ENCODE peak calls at places on chromosomes 6 and 20, in ten cellular contexts. One of them, this sample, is unnamed.

GRCh38 chr20:11296951-11297350 is 620.7 kb upstream of the BTBD3 start:
- DNase-seq in ovary: no peak
- DNase-seq in HCT116: no peak
- DNase-seq in A549: no peak
- DNase-seq in spleen: no peak
- DNase-seq in body of pancreas: no peak
- DNase-seq in lower leg skin: no peak
- DNase-seq in heart left ventricle: no peak
- DNase-seq in tibial nerve: no peak
- DNase-seq in uterus: no peak
- DNase-seq in this sample: no peak

GRCh38 chr20:2108987-2109386 is 7.4 kb downstream of the STK35 start:
- DNase-seq in ovary: no peak
- DNase-seq in HCT116: peak
- DNase-seq in A549: peak
- DNase-seq in spleen: no peak
- DNase-seq in body of pancreas: no peak
- DNase-seq in lower leg skin: no peak
- DNase-seq in heart left ventricle: no peak
- DNase-seq in tibial nerve: no peak
- DNase-seq in uterus: no peak
- DNase-seq in this sample: no peak

GRCh38 chr6:156741287-156742073 is 35.7 kb upstream of the ARID1B start:
- DNase-seq in ovary: no peak
- DNase-seq in HCT116: no peak
- DNase-seq in A549: no peak
- DNase-seq in spleen: no peak
- DNase-seq in body of pancreas: no peak
- DNase-seq in lower leg skin: no peak
- DNase-seq in heart left ventricle: no peak
- DNase-seq in tibial nerve: no peak
- DNase-seq in uterus: no peak
- DNase-seq in this sample: no peak

GRCh38 chr20:63639093-63639860 is 12.4 kb upstream of the GMEB2 start:
- DNase-seq in ovary: no peak
- DNase-seq in HCT116: no peak
- DNase-seq in A549: no peak
- DNase-seq in spleen: peak
- DNase-seq in body of pancreas: no peak
- DNase-seq in lower leg skin: no peak
- DNase-seq in heart left ventricle: peak
- DNase-seq in tibial nerve: no peak
- DNase-seq in uterus: no peak
- DNase-seq in this sample: peak

GRCh38 chr6:160027076-160027475 is 58.2 kb downstream of the IGF2R start:
- DNase-seq in ovary: no peak
- DNase-seq in HCT116: no peak
- DNase-seq in A549: no peak
- DNase-seq in spleen: no peak
- DNase-seq in body of pancreas: no peak
- DNase-seq in lower leg skin: no peak
- DNase-seq in heart left ventricle: no peak
- DNase-seq in tibial nerve: no peak
- DNase-seq in uterus: no peak
- DNase-seq in this sample: no peak

GRCh38 chr6:82371799-82372508 is 8.3 kb downstream of the TPBG start:
- DNase-seq in ovary: no peak
- DNase-seq in HCT116: no peak
- DNase-seq in A549: no peak
- DNase-seq in spleen: no peak
- DNase-seq in body of pancreas: no peak
- DNase-seq in lower leg skin: no peak
- DNase-seq in heart left ventricle: no peak
- DNase-seq in tibial nerve: no peak
- DNase-seq in uterus: no peak
- DNase-seq in this sample: no peak

GRCh38 chr6:121951077-121951476 is 448.4 kb upstream of the HSF2 start:
- DNase-seq in ovary: no peak
- DNase-seq in HCT116: no peak
- DNase-seq in A549: no peak
- DNase-seq in spleen: no peak
- DNase-seq in body of pancreas: no peak
- DNase-seq in lower leg skin: no peak
- DNase-seq in heart left ventricle: no peak
- DNase-seq in tibial nerve: no peak
- DNase-seq in uterus: no peak
- DNase-seq in this sample: no peak

GRCh38 chr20:14553774-14554524 is 216.5 kb upstream of the FLRT3 start:
- DNase-seq in ovary: no peak
- DNase-seq in HCT116: no peak
- DNase-seq in A549: no peak
- DNase-seq in spleen: no peak
- DNase-seq in body of pancreas: no peak
- DNase-seq in lower leg skin: no peak
- DNase-seq in heart left ventricle: no peak
- DNase-seq in tibial nerve: no peak
- DNase-seq in uterus: no peak
- DNase-seq in this sample: no peak

DNA sequence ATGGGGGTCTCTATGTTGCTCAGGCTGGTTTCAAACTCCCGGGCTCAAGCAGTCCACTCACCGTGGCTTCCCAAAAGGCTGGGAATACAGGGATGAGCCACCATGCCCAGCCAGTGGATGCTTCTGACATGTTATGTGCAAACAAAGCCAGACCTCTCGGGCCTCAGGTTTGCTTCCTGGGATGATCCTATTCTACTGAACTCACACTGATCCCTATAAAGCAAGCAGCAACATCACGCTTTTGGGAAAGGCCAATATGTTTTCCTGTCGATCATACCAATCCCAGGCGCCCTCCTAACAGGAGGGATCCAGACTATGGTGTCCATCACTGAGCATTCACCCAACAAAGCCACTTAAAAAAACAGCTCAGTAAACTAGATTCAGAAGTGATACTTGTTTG is 60.2 kb downstream of the CSE1L start:
- DNase-seq in ovary: no peak
- DNase-seq in HCT116: no peak
- DNase-seq in A549: no peak
- DNase-seq in spleen: no peak
- DNase-seq in body of pancreas: no peak
- DNase-seq in lower leg skin: no peak
- DNase-seq in heart left ventricle: no peak
- DNase-seq in tibial nerve: no peak
- DNase-seq in uterus: no peak
- DNase-seq in this sample: no peak
- TF ChIP-seq POLR2A in ovary: no peak
- TF ChIP-seq POLR2A in HCT116: no peak
- TF ChIP-seq POLR2A in A549: no peak
- TF ChIP-seq POLR2A in spleen: no peak
- TF ChIP-seq POLR2A in body of pancreas: no peak
- TF ChIP-seq POLR2A in lower leg skin: no peak
- TF ChIP-seq POLR2A in heart left ventricle: no peak
- TF ChIP-seq POLR2A in tibial nerve: no peak
- TF ChIP-seq POLR2A in uterus: no peak
- TF ChIP-seq POLR2A in this sample: no peak

GRCh38 chr6:42523158-42523814 is 40.5 kb upstream of the UBR2 start:
- DNase-seq in ovary: no peak
- DNase-seq in HCT116: no peak
- DNase-seq in A549: no peak
- DNase-seq in spleen: no peak
- DNase-seq in body of pancreas: no peak
- DNase-seq in lower leg skin: no peak
- DNase-seq in heart left ventricle: no peak
- DNase-seq in tibial nerve: no peak
- DNase-seq in uterus: no peak
- DNase-seq in this sample: no peak

GRCh38 chr6:42519779-42520178 is 44.0 kb upstream of the UBR2 start:
- DNase-seq in ovary: no peak
- DNase-seq in HCT116: no peak
- DNase-seq in A549: no peak
- DNase-seq in spleen: no peak
- DNase-seq in body of pancreas: no peak
- DNase-seq in lower leg skin: no peak
- DNase-seq in heart left ventricle: no peak
- DNase-seq in tibial nerve: no peak
- DNase-seq in uterus: no peak
- DNase-seq in this sample: no peak

GRCh38 chr6:42525132-42525531 is 38.7 kb upstream of the UBR2 start:
- DNase-seq in ovary: no peak
- DNase-seq in HCT116: no peak
- DNase-seq in A549: no peak
- DNase-seq in spleen: no peak
- DNase-seq in body of pancreas: no peak
- DNase-seq in lower leg skin: no peak
- DNase-seq in heart left ventricle: no peak
- DNase-seq in tibial nerve: no peak
- DNase-seq in uterus: no peak
- DNase-seq in this sample: no peak

GRCh38 chr6:42522021-42522420 is 41.8 kb upstream of the UBR2 start:
- DNase-seq in ovary: no peak
- DNase-seq in HCT116: no peak
- DNase-seq in A549: no peak
- DNase-seq in spleen: no peak
- DNase-seq in body of pancreas: no peak
- DNase-seq in lower leg skin: no peak
- DNase-seq in heart left ventricle: no peak
- DNase-seq in tibial nerve: no peak
- DNase-seq in uterus: no peak
- DNase-seq in this sample: no peak

GRCh38 chr6:42520786-42521607 is 42.8 kb upstream of the UBR2 start:
- DNase-seq in ovary: no peak
- DNase-seq in HCT116: peak
- DNase-seq in A549: no peak
- DNase-seq in spleen: no peak
- DNase-seq in body of pancreas: no peak
- DNase-seq in lower leg skin: no peak
- DNase-seq in heart left ventricle: no peak
- DNase-seq in tibial nerve: no peak
- DNase-seq in uterus: no peak
- DNase-seq in this sample: no peak
- TF ChIP-seq POLR2A in ovary: no peak
- TF ChIP-seq POLR2A in HCT116: no peak
- TF ChIP-seq POLR2A in A549: no peak
- TF ChIP-seq POLR2A in spleen: no peak
- TF ChIP-seq POLR2A in body of pancreas: no peak
- TF ChIP-seq POLR2A in lower leg skin: no peak
- TF ChIP-seq POLR2A in heart left ventricle: no peak
- TF ChIP-seq POLR2A in tibial nerve: no peak
- TF ChIP-seq POLR2A in uterus: no peak
- TF ChIP-seq POLR2A in this sample: no peak

GRCh38 chr20:36573103-36573797 is at the start of gene TGIF2:
- DNase-seq in ovary: peak
- DNase-seq in HCT116: peak
- DNase-seq in A549: peak
- DNase-seq in spleen: peak
- DNase-seq in body of pancreas: peak
- DNase-seq in lower leg skin: peak
- DNase-seq in heart left ventricle: peak
- DNase-seq in tibial nerve: peak
- DNase-seq in uterus: peak
- DNase-seq in this sample: peak

GRCh38 chr20:36572701-36573102 is 695 bp upstream of the TGIF2 start:
- DNase-seq in ovary: no peak
- DNase-seq in HCT116: no peak
- DNase-seq in A549: no peak
- DNase-seq in spleen: no peak
- DNase-seq in body of pancreas: peak
- DNase-seq in lower leg skin: no peak
- DNase-seq in heart left ventricle: no peak
- DNase-seq in tibial nerve: no peak
- DNase-seq in uterus: no peak
- DNase-seq in this sample: peak

GRCh38 chr20:36575066-36575743 is 1.8 kb downstream of the TGIF2 start:
- DNase-seq in ovary: peak
- DNase-seq in HCT116: no peak
- DNase-seq in A549: peak
- DNase-seq in spleen: no peak
- DNase-seq in body of pancreas: peak
- DNase-seq in lower leg skin: no peak
- DNase-seq in heart left ventricle: peak
- DNase-seq in tibial nerve: peak
- DNase-seq in uterus: peak
- DNase-seq in this sample: peak

GRCh38 chr20:36574278-36575065 is 1.1 kb downstream of the TGIF2 start:
- DNase-seq in ovary: peak
- DNase-seq in HCT116: no peak
- DNase-seq in A549: peak
- DNase-seq in spleen: peak
- DNase-seq in body of pancreas: peak
- DNase-seq in lower leg skin: no peak
- DNase-seq in heart left ventricle: peak
- DNase-seq in tibial nerve: peak
- DNase-seq in uterus: peak
- DNase-seq in this sample: peak

GRCh38 chr20:36573798-36574277 is 441 bp downstream of the TGIF2 start:
- DNase-seq in ovary: peak
- DNase-seq in HCT116: no peak
- DNase-seq in A549: no peak
- DNase-seq in spleen: peak
- DNase-seq in body of pancreas: peak
- DNase-seq in lower leg skin: no peak
- DNase-seq in heart left ventricle: peak
- DNase-seq in tibial nerve: no peak
- DNase-seq in uterus: peak
- DNase-seq in this sample: peak
- TF ChIP-seq POLR2A in ovary: no peak
- TF ChIP-seq POLR2A in HCT116: no peak
- TF ChIP-seq POLR2A in A549: no peak
- TF ChIP-seq POLR2A in spleen: no peak
- TF ChIP-seq POLR2A in body of pancreas: no peak
- TF ChIP-seq POLR2A in lower leg skin: no peak
- TF ChIP-seq POLR2A in heart left ventricle: no peak
- TF ChIP-seq POLR2A in tibial nerve: no peak
- TF ChIP-seq POLR2A in uterus: no peak
- TF ChIP-seq POLR2A in this sample: no peak

DNA sequence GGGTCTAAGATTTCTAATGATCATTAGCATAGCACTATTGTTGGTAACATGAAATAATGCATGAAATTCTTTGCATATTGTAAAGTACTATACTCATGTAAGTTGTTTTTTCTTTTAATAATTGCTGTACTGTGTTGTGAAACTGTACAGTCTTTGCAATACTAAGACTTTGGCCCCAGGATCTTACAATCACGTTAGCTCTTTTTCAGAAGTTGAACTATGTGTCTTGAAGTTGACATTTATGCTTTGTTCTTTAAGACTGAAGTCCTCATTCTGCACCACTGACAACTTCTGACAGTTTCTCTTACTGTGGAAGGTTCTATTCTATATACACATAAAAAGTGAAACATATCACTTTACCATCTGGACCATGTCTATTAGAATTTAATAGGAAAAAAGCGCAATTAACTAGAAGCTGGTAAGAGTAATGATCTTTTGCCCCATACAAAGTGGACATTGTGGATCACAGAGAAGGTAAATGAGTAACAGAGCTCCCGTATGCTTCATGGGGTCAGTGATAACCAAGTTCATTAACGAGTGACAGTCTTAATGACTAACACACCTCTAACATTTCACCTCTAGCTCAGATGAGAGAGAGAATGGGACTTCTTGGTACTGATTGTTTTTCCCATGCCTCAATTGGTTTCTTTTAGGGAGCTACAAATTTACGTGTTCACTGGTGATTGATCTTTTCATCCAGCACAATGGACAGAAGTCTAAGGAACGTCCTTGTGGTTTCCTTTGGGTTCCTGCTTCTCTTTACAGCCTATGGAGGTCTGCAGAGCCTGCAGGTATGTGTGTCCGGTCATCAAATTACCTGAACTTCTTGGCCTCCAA is at the start of gene UNC93A:
- DNase-seq in ovary: no peak
- DNase-seq in HCT116: no peak
- DNase-seq in A549: no peak
- DNase-seq in spleen: no peak
- DNase-seq in body of pancreas: no peak
- DNase-seq in lower leg skin: no peak
- DNase-seq in heart left ventricle: no peak
- DNase-seq in tibial nerve: no peak
- DNase-seq in uterus: no peak
- DNase-seq in this sample: no peak
- TF ChIP-seq POLR2A in ovary: no peak
- TF ChIP-seq POLR2A in HCT116: no peak
- TF ChIP-seq POLR2A in A549: no peak
- TF ChIP-seq POLR2A in spleen: no peak
- TF ChIP-seq POLR2A in body of pancreas: no peak
- TF ChIP-seq POLR2A in lower leg skin: no peak
- TF ChIP-seq POLR2A in heart left ventricle: no peak
- TF ChIP-seq POLR2A in tibial nerve: no peak
- TF ChIP-seq POLR2A in uterus: no peak
- TF ChIP-seq POLR2A in this sample: no peak